ENCODE peak calls at places on chromosomes 2 and 18, in five cellular contexts. S, M, B, Y and U are unnamed samples. For H3K27me3, the result is how much of the 10 kb centered on the place peaks cover.

GRCh38 chr2:47334356-47335136 is 68.4 kb upstream of the MSH2 start:
- DNase-seq in S (no peak), B (no peak), M (peak), Y (peak), U (no peak)

GRCh38 chr18:77341527-77341926 is 91.9 kb downstream of the GALR1 start:
- DNase-seq in Y (no peak), S (no peak), M (no peak), B (no peak), U (no peak)

GRCh38 chr18:79203017-79203605 is 133.9 kb downstream of the ATP9B start:
- DNase-seq in M (no peak), B (peak), S (no peak), Y (no peak), U (no peak)

GRCh38 chr18:35775887-35776286 is 194.3 kb downstream of the GALNT1 start:
- DNase-seq in M (no peak), B (peak), S (no peak), Y (peak), U (no peak)

GRCh38 chr2:51032748-51033355 is 920 bp upstream of the NRXN1 start:
- DNase-seq in Y (no peak), M (no peak), B (no peak), S (no peak), U (no peak)

GRCh38 chr2:234495076-234495800 is 1.6 kb downstream of the ARL4C start:
- DNase-seq in Y (peak), B (peak), M (no peak), S (peak), U (peak)

GRCh38 chr2:237281900-237282306 is 132.1 kb downstream of the COL6A3 start:
- DNase-seq in S (no peak), M (no peak), B (peak), Y (no peak), U (no peak)

GRCh38 chr2:43737097-43737854 is 36.6 kb upstream of the DYNC2LI1 start:
- DNase-seq in B (peak), M (no peak), Y (no peak), S (peak), U (no peak)

GRCh38 chr2:241070361-241070760 is 31.7 kb downstream of the MTERF4 start:
- DNase-seq in S (peak), Y (no peak), B (no peak), M (no peak), U (no peak)

GRCh38 chr2:871175-871727 is 79.4 kb upstream of the SNTG2 start:
- DNase-seq in S (no peak), B (no peak), Y (no peak), M (no peak), U (no peak)

GRCh38 chr2:181036848-181037603 is 56.6 kb downstream of the UBE2E3 start:
- DNase-seq in B (peak), S (peak), Y (no peak), M (no peak), U (no peak)

GRCh38 chr2:45273412-45274189 is 264.3 kb upstream of the SIX2 start:
- DNase-seq in B (no peak), Y (no peak), S (no peak), M (no peak), U (no peak)

GRCh38 chr2:44033947-44034346 is 38.2 kb upstream of the LRPPRC start:
- DNase-seq in M (no peak), Y (no peak), B (no peak), S (no peak), U (no peak)

GRCh38 chr2:39256040-39256439 is 12.3 kb upstream of the CDKL4 start:
- DNase-seq in M (no peak), B (no peak), Y (no peak), S (no peak), U (no peak)

GRCh38 chr2:222916229-222917197 is 55.7 kb downstream of the ACSL3 start:
- DNase-seq in Y (no peak), M (no peak), B (no peak), S (no peak), U (no peak)

GRCh38 chr18:54357660-54358494 is at the start of the genes C18orf54 and STARD6:
- DNase-seq in Y (peak), S (peak), B (peak), M (peak), U (peak)

GRCh38 chr2:180707867-180708205 is 272.6 kb upstream of the UBE2E3 start:
- DNase-seq in B (peak), M (no peak), S (no peak), Y (peak), U (no peak)

GRCh38 chr2:218501665-218502064 is 66.5 kb downstream of the USP37 start:
- DNase-seq in M (no peak), S (peak), B (peak), Y (no peak), U (no peak)

GRCh38 chr2:118496870-118497611 is 350.4 kb downstream of the EN1 start:
- DNase-seq in M (no peak), S (no peak), B (no peak), Y (no peak), U (no peak)

GRCh38 chr18:55489742-55490055 is 98.3 kb downstream of the TCF4 start:
- DNase-seq in M (no peak), S (no peak), Y (no peak), B (no peak), U (no peak)

GRCh38 chr2:172397136-172397825 is 30.1 kb upstream of the ITGA6 start:
- DNase-seq in S (no peak), B (peak), M (no peak), Y (no peak), U (peak)

GRCh38 chr2:31725444-31725843 is 144.7 kb upstream of the SRD5A2 start:
- DNase-seq in S (no peak), M (no peak), Y (no peak), B (no peak), U (no peak)

GRCh38 chr2:37992631-37993030 is 67.5 kb downstream of the RMDN2 start:
- DNase-seq in S (no peak), B (no peak), Y (no peak), M (no peak), U (no peak)

GRCh38 chr2:215269397-215270117 is 42.3 kb upstream of the ATIC start:
- DNase-seq in M (peak), Y (peak), S (peak), B (peak), U (peak)

GRCh38 chr2:128691526-128691925 is 372.9 kb upstream of the HS6ST1 start:
- DNase-seq in Y (no peak), S (no peak), B (no peak), M (no peak), U (no peak)

GRCh38 chr18:58605027-58606020 is 23.6 kb downstream of the ALPK2 start:
- DNase-seq in S (no peak), Y (no peak), M (no peak), B (peak), U (no peak)

GRCh38 chr2:205800257-205800656 is 118.0 kb downstream of the NRP2 start:
- DNase-seq in M (no peak), B (no peak), Y (no peak), S (peak), U (no peak)

GRCh38 chr2:18317017-18317416 is 243.4 kb downstream of the RDH14 start:
- DNase-seq in S (no peak), Y (no peak), B (no peak), M (no peak), U (no peak)
- H3K27me3 ChIP-seq in S (under half), Y (under half), B (under half), M (under half), U (under half)

DNA sequence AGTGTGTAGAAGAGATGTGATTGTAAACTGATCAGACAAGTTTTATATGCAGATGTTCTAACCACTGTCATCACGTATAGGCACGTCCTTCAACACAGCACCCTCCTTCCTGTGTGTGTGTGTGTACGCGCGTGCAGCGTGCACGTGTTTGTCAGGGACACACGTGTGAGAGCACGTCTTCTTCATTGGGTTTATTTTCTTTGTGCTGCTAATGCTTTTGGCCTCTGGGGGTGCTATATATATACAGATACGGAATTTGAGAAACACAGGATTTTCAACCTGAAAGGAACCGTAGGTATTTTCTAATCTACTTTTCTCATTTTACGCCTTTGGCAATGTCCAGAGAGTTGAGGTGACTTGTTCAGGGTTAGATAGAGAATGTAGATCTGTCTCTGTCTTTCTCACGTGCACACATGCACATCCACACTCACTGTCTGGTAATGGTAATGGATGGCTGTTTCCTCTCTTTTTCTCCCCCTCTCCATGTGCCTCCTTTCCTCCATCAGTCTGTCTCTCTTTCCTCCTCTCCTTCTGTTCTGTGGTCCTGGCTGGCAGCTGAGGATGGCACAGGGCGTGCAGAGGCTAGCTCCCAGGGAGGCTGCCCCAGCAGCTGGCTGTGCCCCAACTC is 13.4 kb upstream of the CELF4 start:
- DNase-seq in M (no peak), S (no peak), B (peak), Y (peak), U (no peak)
- H3K27ac ChIP-seq in M (no peak), S (no peak), B (no peak), Y (no peak), U (no peak)

GRCh38 chr2:121155502-121156056 is 129.4 kb downstream of the TFCP2L1 start:
- DNase-seq in M (no peak), S (peak), B (no peak), Y (no peak), U (no peak)

GRCh38 chr2:121161272-121161671 is 123.7 kb downstream of the TFCP2L1 start:
- DNase-seq in S (no peak), M (no peak), Y (no peak), B (no peak), U (no peak)

GRCh38 chr2:121162893-121163292 is 122.1 kb downstream of the TFCP2L1 start:
- DNase-seq in B (no peak), S (no peak), M (no peak), Y (no peak), U (no peak)

GRCh38 chr2:121160366-121160765 is 124.6 kb downstream of the TFCP2L1 start:
- DNase-seq in M (no peak), Y (no peak), B (no peak), S (no peak), U (no peak)

GRCh38 chr2:121159291-121160144 is 125.5 kb downstream of the TFCP2L1 start:
- DNase-seq in S (no peak), M (no peak), Y (no peak), B (no peak), U (peak)
- H3K27me3 ChIP-seq in S (under half), M (under half), Y (under half), B (under half), U (under half)

GRCh38 chr2:178819992-178820391 is 12.8 kb upstream of the TTN start:
- DNase-seq in S (no peak), M (peak), Y (no peak), B (no peak), U (no peak)
- H3K27ac ChIP-seq in S (no peak), M (peak), Y (no peak), B (no peak), U (peak)